ENCODE peak calls at places on chromosomes 3 and 15, in eight cellular contexts. Y, V, L, G, E, X, R and B are unnamed samples.

GRCh38 chr15:95929232-95929846 is 401.2 kb upstream of the NR2F2 start:
- DNase-seq in Y (no peak), V (no peak), L (peak), G (no peak), E (no peak), X (no peak), R (no peak), B (peak)

GRCh38 chr3:18440053-18440768 is 15.1 kb upstream of the SATB1 start:
- DNase-seq in Y (no peak), V (no peak), L (no peak), G (no peak), E (no peak), X (no peak), R (no peak), B (no peak)

GRCh38 chr3:170383567-170383966 is 26.1 kb downstream of the SKIL start:
- DNase-seq in Y (no peak), V (no peak), L (no peak), G (no peak), E (no peak), X (no peak), R (no peak), B (no peak)

GRCh38 chr3:133514418-133514817 is 59.1 kb upstream of the CDV3 start:
- DNase-seq in Y (no peak), V (no peak), L (no peak), G (no peak), E (no peak), X (no peak), R (no peak), B (no peak)

GRCh38 chr15:78850926-78851600 is 21.6 kb upstream of the MORF4L1 start:
- DNase-seq in Y (no peak), V (peak), L (no peak), G (no peak), E (no peak), X (no peak), R (no peak), B (no peak)

GRCh38 chr3:30141178-30141581 is 465.2 kb upstream of the TGFBR2 start:
- DNase-seq in Y (no peak), V (no peak), L (no peak), G (no peak), E (no peak), X (no peak), R (no peak), B (no peak)

GRCh38 chr3:39126532-39127071 is 19.1 kb downstream of the TTC21A start:
- DNase-seq in Y (no peak), V (no peak), L (peak), G (peak), E (no peak), X (no peak), R (no peak), B (no peak)

GRCh38 chr3:115623414-115623868 is at the start of gene GAP43:
- DNase-seq in Y (no peak), V (no peak), L (no peak), G (peak), E (peak), X (no peak), R (peak), B (no peak)